ENCODE peak calls at places on chromosomes 13 and 19, in five cellular contexts. One of them, this sample, is unnamed.

GRCh38 chr13:50015263-50015662 is at the start of gene KCNRG:
- DNase-seq in psoas muscle: no peak
- DNase-seq in stimulated activated CD4-positive, alpha-beta T cell treated with anti-CD3 and anti-CD28 coated beads, Interleukin-4, amount 100 ng/mL, for 4 hours: no peak
- DNase-seq in ecto neural progenitor cell: no peak
- DNase-seq in ovary: no peak
- DNase-seq in this sample: no peak

GRCh38 chr13:83340170-83340569 is 542.1 kb downstream of the SLITRK1 start:
- DNase-seq in psoas muscle: no peak
- DNase-seq in stimulated activated CD4-positive, alpha-beta T cell treated with anti-CD3 and anti-CD28 coated beads, Interleukin-4, amount 100 ng/mL, for 4 hours: no peak
- DNase-seq in ecto neural progenitor cell: no peak
- DNase-seq in ovary: no peak
- DNase-seq in this sample: no peak

GRCh38 chr13:29140277-29140676 is 320.1 kb downstream of the MTUS2 start:
- DNase-seq in psoas muscle: no peak
- DNase-seq in stimulated activated CD4-positive, alpha-beta T cell treated with anti-CD3 and anti-CD28 coated beads, Interleukin-4, amount 100 ng/mL, for 4 hours: no peak
- DNase-seq in ecto neural progenitor cell: no peak
- DNase-seq in ovary: no peak
- DNase-seq in this sample: no peak

GRCh38 chr13:99178636-99179035 is 22.0 kb upstream of the UBAC2 start:
- DNase-seq in psoas muscle: peak; percentile 74
- DNase-seq in stimulated activated CD4-positive, alpha-beta T cell treated with anti-CD3 and anti-CD28 coated beads, Interleukin-4, amount 100 ng/mL, for 4 hours: no peak
- DNase-seq in ecto neural progenitor cell: no peak
- DNase-seq in ovary: no peak
- DNase-seq in this sample: peak; percentile 76

GRCh38 chr13:102538938-102539337 is 57.8 kb upstream of the TPP2 start:
- DNase-seq in psoas muscle: no peak
- DNase-seq in stimulated activated CD4-positive, alpha-beta T cell treated with anti-CD3 and anti-CD28 coated beads, Interleukin-4, amount 100 ng/mL, for 4 hours: no peak
- DNase-seq in ecto neural progenitor cell: no peak
- DNase-seq in ovary: no peak
- DNase-seq in this sample: no peak

GRCh38 chr19:46181386-46181774 is 33.3 kb downstream of the IGFL2 start:
- DNase-seq in psoas muscle: no peak
- DNase-seq in stimulated activated CD4-positive, alpha-beta T cell treated with anti-CD3 and anti-CD28 coated beads, Interleukin-4, amount 100 ng/mL, for 4 hours: no peak
- DNase-seq in ecto neural progenitor cell: no peak
- DNase-seq in ovary: no peak
- DNase-seq in this sample: peak; percentile 50

GRCh38 chr13:113187905-113188595 is 20.4 kb downstream of the PCID2 start:
- DNase-seq in psoas muscle: no peak
- DNase-seq in stimulated activated CD4-positive, alpha-beta T cell treated with anti-CD3 and anti-CD28 coated beads, Interleukin-4, amount 100 ng/mL, for 4 hours: no peak
- DNase-seq in ecto neural progenitor cell: no peak
- DNase-seq in ovary: no peak
- DNase-seq in this sample: no peak

GRCh38 chr19:1856698-1857603 is 6.4 kb downstream of the KLF16 start:
- DNase-seq in psoas muscle: peak; percentile 88
- DNase-seq in stimulated activated CD4-positive, alpha-beta T cell treated with anti-CD3 and anti-CD28 coated beads, Interleukin-4, amount 100 ng/mL, for 4 hours: peak; percentile 69
- DNase-seq in ecto neural progenitor cell: peak; percentile 70
- DNase-seq in ovary: peak; percentile 85
- DNase-seq in this sample: no peak

GRCh38 chr19:23817519-23817918 is 58.8 kb upstream of the ZNF681 start:
- DNase-seq in psoas muscle: no peak
- DNase-seq in stimulated activated CD4-positive, alpha-beta T cell treated with anti-CD3 and anti-CD28 coated beads, Interleukin-4, amount 100 ng/mL, for 4 hours: peak; percentile 23
- DNase-seq in ecto neural progenitor cell: no peak
- DNase-seq in ovary: no peak
- DNase-seq in this sample: no peak

GRCh38 chr19:8085606-8086464 is 33.3 kb downstream of the CCL25 start:
- DNase-seq in psoas muscle: no peak
- DNase-seq in stimulated activated CD4-positive, alpha-beta T cell treated with anti-CD3 and anti-CD28 coated beads, Interleukin-4, amount 100 ng/mL, for 4 hours: no peak
- DNase-seq in ecto neural progenitor cell: peak; percentile 55
- DNase-seq in ovary: no peak
- DNase-seq in this sample: no peak

GRCh38 chr13:97015661-97016350 is 21.5 kb upstream of the OXGR1 start:
- DNase-seq in psoas muscle: no peak
- DNase-seq in stimulated activated CD4-positive, alpha-beta T cell treated with anti-CD3 and anti-CD28 coated beads, Interleukin-4, amount 100 ng/mL, for 4 hours: no peak
- DNase-seq in ecto neural progenitor cell: no peak
- DNase-seq in ovary: no peak
- DNase-seq in this sample: no peak

GRCh38 chr19:48501446-48501960 is 10.1 kb downstream of the LMTK3 start:
- DNase-seq in psoas muscle: no peak
- DNase-seq in stimulated activated CD4-positive, alpha-beta T cell treated with anti-CD3 and anti-CD28 coated beads, Interleukin-4, amount 100 ng/mL, for 4 hours: peak; percentile 50
- DNase-seq in ecto neural progenitor cell: peak; percentile 88
- DNase-seq in ovary: no peak
- DNase-seq in this sample: no peak

GRCh38 chr19:947707-948533 is 22.1 kb downstream of the ARID3A start:
- DNase-seq in psoas muscle: peak; percentile 81
- DNase-seq in stimulated activated CD4-positive, alpha-beta T cell treated with anti-CD3 and anti-CD28 coated beads, Interleukin-4, amount 100 ng/mL, for 4 hours: no peak
- DNase-seq in ecto neural progenitor cell: no peak
- DNase-seq in ovary: no peak
- DNase-seq in this sample: no peak

GRCh38 chr19:18274303-18274775 is at the start of gene IQCN:
- DNase-seq in psoas muscle: peak; percentile 67
- DNase-seq in stimulated activated CD4-positive, alpha-beta T cell treated with anti-CD3 and anti-CD28 coated beads, Interleukin-4, amount 100 ng/mL, for 4 hours: no peak
- DNase-seq in ecto neural progenitor cell: no peak
- DNase-seq in ovary: peak; percentile 74
- DNase-seq in this sample: no peak

GRCh38 chr13:110485604-110486003 is 75.9 kb downstream of the RAB20 start:
- DNase-seq in psoas muscle: no peak
- DNase-seq in stimulated activated CD4-positive, alpha-beta T cell treated with anti-CD3 and anti-CD28 coated beads, Interleukin-4, amount 100 ng/mL, for 4 hours: no peak
- DNase-seq in ecto neural progenitor cell: peak; percentile 76
- DNase-seq in ovary: no peak
- DNase-seq in this sample: peak; percentile 100

GRCh38 chr13:100235311-100235901 is 146.5 kb downstream of the PCCA start:
- DNase-seq in psoas muscle: no peak
- DNase-seq in stimulated activated CD4-positive, alpha-beta T cell treated with anti-CD3 and anti-CD28 coated beads, Interleukin-4, amount 100 ng/mL, for 4 hours: no peak
- DNase-seq in ecto neural progenitor cell: no peak
- DNase-seq in ovary: no peak
- DNase-seq in this sample: peak; percentile 69

GRCh38 chr19:19064098-19064722 is 416 bp downstream of the SLC25A42 start:
- DNase-seq in psoas muscle: no peak
- DNase-seq in stimulated activated CD4-positive, alpha-beta T cell treated with anti-CD3 and anti-CD28 coated beads, Interleukin-4, amount 100 ng/mL, for 4 hours: no peak
- DNase-seq in ecto neural progenitor cell: no peak
- DNase-seq in ovary: no peak
- DNase-seq in this sample: no peak

GRCh38 chr19:35045667-35046300 is 4.3 kb downstream of the HPN start:
- DNase-seq in psoas muscle: no peak
- DNase-seq in stimulated activated CD4-positive, alpha-beta T cell treated with anti-CD3 and anti-CD28 coated beads, Interleukin-4, amount 100 ng/mL, for 4 hours: peak; percentile 13
- DNase-seq in ecto neural progenitor cell: no peak
- DNase-seq in ovary: no peak
- DNase-seq in this sample: no peak

GRCh38 chr13:51747438-51748434 is 56.2 kb downstream of the DHRS12 start:
- DNase-seq in psoas muscle: no peak
- DNase-seq in stimulated activated CD4-positive, alpha-beta T cell treated with anti-CD3 and anti-CD28 coated beads, Interleukin-4, amount 100 ng/mL, for 4 hours: no peak
- DNase-seq in ecto neural progenitor cell: no peak
- DNase-seq in ovary: no peak
- DNase-seq in this sample: peak; percentile 14

GRCh38 chr13:50357136-50357535 is 341.9 kb downstream of the KCNRG start:
- DNase-seq in psoas muscle: no peak
- DNase-seq in stimulated activated CD4-positive, alpha-beta T cell treated with anti-CD3 and anti-CD28 coated beads, Interleukin-4, amount 100 ng/mL, for 4 hours: no peak
- DNase-seq in ecto neural progenitor cell: no peak
- DNase-seq in ovary: no peak
- DNase-seq in this sample: no peak

GRCh38 chr19:48962029-48962848 is 2.9 kb upstream of the FTL start:
- DNase-seq in psoas muscle: peak; percentile 77
- DNase-seq in stimulated activated CD4-positive, alpha-beta T cell treated with anti-CD3 and anti-CD28 coated beads, Interleukin-4, amount 100 ng/mL, for 4 hours: no peak
- DNase-seq in ecto neural progenitor cell: no peak
- DNase-seq in ovary: peak; percentile 53
- DNase-seq in this sample: peak; percentile 51

GRCh38 chr19:46480409-46480808 is 9.0 kb upstream of the PNMA8A start:
- DNase-seq in psoas muscle: peak; percentile 50
- DNase-seq in stimulated activated CD4-positive, alpha-beta T cell treated with anti-CD3 and anti-CD28 coated beads, Interleukin-4, amount 100 ng/mL, for 4 hours: no peak
- DNase-seq in ecto neural progenitor cell: no peak
- DNase-seq in ovary: peak; percentile 65
- DNase-seq in this sample: no peak

GRCh38 chr19:10418281-10419199 is 1.8 kb upstream of the PDE4A start:
- DNase-seq in psoas muscle: no peak
- DNase-seq in stimulated activated CD4-positive, alpha-beta T cell treated with anti-CD3 and anti-CD28 coated beads, Interleukin-4, amount 100 ng/mL, for 4 hours: no peak
- DNase-seq in ecto neural progenitor cell: peak; percentile 73
- DNase-seq in ovary: no peak
- DNase-seq in this sample: peak; percentile 62

GRCh38 chr19:15934332-15935078 is at the start of gene CYP4F11:
- DNase-seq in psoas muscle: peak; percentile 59
- DNase-seq in stimulated activated CD4-positive, alpha-beta T cell treated with anti-CD3 and anti-CD28 coated beads, Interleukin-4, amount 100 ng/mL, for 4 hours: no peak
- DNase-seq in ecto neural progenitor cell: no peak
- DNase-seq in ovary: no peak
- DNase-seq in this sample: no peak

GRCh38 chr19:16887353-16888265 is 1.2 kb upstream of the F2RL3 start:
- DNase-seq in psoas muscle: peak; percentile 44
- DNase-seq in stimulated activated CD4-positive, alpha-beta T cell treated with anti-CD3 and anti-CD28 coated beads, Interleukin-4, amount 100 ng/mL, for 4 hours: no peak
- DNase-seq in ecto neural progenitor cell: no peak
- DNase-seq in ovary: no peak
- DNase-seq in this sample: no peak

GRCh38 chr19:13060964-13061927 is 41.4 kb downstream of the LYL1 start:
- DNase-seq in psoas muscle: peak; percentile 93
- DNase-seq in stimulated activated CD4-positive, alpha-beta T cell treated with anti-CD3 and anti-CD28 coated beads, Interleukin-4, amount 100 ng/mL, for 4 hours: peak; percentile 58
- DNase-seq in ecto neural progenitor cell: peak; percentile 87
- DNase-seq in ovary: peak; percentile 92
- DNase-seq in this sample: peak; percentile 75